ENCODE peak calls at places on chromosome 13, in five cellular contexts. M is heart left ventricle, T is Caco-2, F is thyroid gland, U is heart right ventricle. L is an unnamed sample. For H3K4me1 and H3K27me3, the result is how much of the 10 kb centered on the place peaks cover.

GRCh38 chr13:49441846-49442245 is 2.0 kb downstream of the CAB39L start:
- DNase-seq in F (no peak), U (no peak), T (no peak), M (no peak), L (no peak)

GRCh38 chr13:46401432-46401831 is 14.4 kb upstream of the RUBCNL start:
- DNase-seq in M (no peak), F (no peak), T (no peak), U (no peak), L (no peak)

GRCh38 chr13:49098771-49099512 is 121.2 kb upstream of the MLNR start:
- DNase-seq in F (no peak), U (no peak), M (no peak), T (no peak), L (peak)

GRCh38 chr13:37105251-37105714 is at the start of gene CSNK1A1L:
- DNase-seq in M (no peak), F (no peak), T (no peak), U (no peak), L (no peak)

GRCh38 chr13:29875646-29876045 is 25.2 kb upstream of the UBL3 start:
- DNase-seq in F (no peak), M (no peak), U (no peak), T (no peak), L (no peak)

GRCh38 chr13:52010890-52011689 is at the start of gene ATP7B:
- DNase-seq in M (peak), T (peak), U (peak), F (peak), L (peak)

GRCh38 chr13:53240316-53240715 is 211.7 kb downstream of the OLFM4 start:
- DNase-seq in M (no peak), F (no peak), T (no peak), U (no peak), L (no peak)

GRCh38 chr13:20054586-20054985 is 96.1 kb downstream of the ZMYM2 start:
- DNase-seq in U (no peak), F (no peak), M (no peak), T (no peak), L (no peak)

GRCh38 chr13:20686863-20687579 is 16.5 kb upstream of the IL17D start:
- DNase-seq in U (no peak), T (no peak), M (no peak), F (no peak), L (no peak)

GRCh38 chr13:62432906-62433305 is 1017.3 kb upstream of the PCDH20 start:
- DNase-seq in T (no peak), M (no peak), F (no peak), U (no peak), L (no peak)

GRCh38 chr13:79631260-79631659 is 150.3 kb downstream of the NDFIP2 start:
- DNase-seq in T (no peak), M (peak), F (peak), U (peak), L (peak)

GRCh38 chr13:51453959-51454703 is 1.3 kb upstream of the INTS6 start:
- DNase-seq in T (no peak), U (peak), F (peak), M (peak), L (peak)

GRCh38 chr13:95341441-95341840 is 40.2 kb upstream of the ABCC4 start:
- DNase-seq in U (no peak), F (no peak), T (no peak), M (no peak), L (no peak)

GRCh38 chr13:79393564-79394249 is 12.3 kb downstream of the RBM26 start:
- DNase-seq in F (no peak), U (no peak), T (peak), M (no peak), L (peak)

GRCh38 chr13:28429685-28430290 is 65.1 kb downstream of the FLT1 start:
- DNase-seq in M (no peak), U (no peak), F (no peak), T (no peak), L (no peak)

GRCh38 chr13:98676239-98676638 is 76.2 kb downstream of the SLC15A1 start:
- DNase-seq in F (no peak), U (no peak), M (no peak), T (no peak), L (no peak)

GRCh38 chr13:35856721-35857346 is 274.3 kb downstream of the DCLK1 start:
- DNase-seq in T (no peak), U (no peak), F (no peak), M (no peak), L (no peak)

GRCh38 chr13:61700663-61701062 is 285.0 kb upstream of the PCDH20 start:
- DNase-seq in U (no peak), T (no peak), M (no peak), F (no peak), L (no peak)

GRCh38 chr13:46578590-46578975 is 25.6 kb downstream of the LRCH1 start:
- DNase-seq in U (no peak), F (no peak), T (no peak), M (no peak), L (no peak)

GRCh38 chr13:32330438-32330837 is 15.1 kb downstream of the BRCA2 start:
- DNase-seq in F (no peak), M (no peak), U (no peak), T (no peak), L (no peak)

GRCh38 chr13:65926750-65927171 is 1303.4 kb downstream of the PCDH9 start:
- DNase-seq in T (peak), M (peak), F (peak), U (peak), L (no peak)

GRCh38 chr13:49836516-49836915 is 44.0 kb upstream of the KPNA3 start:
- DNase-seq in F (no peak), M (no peak), U (no peak), T (peak), L (no peak)

GRCh38 chr13:51291341-51291740 is 48.1 kb upstream of the SERPINE3 start:
- DNase-seq in M (peak), F (no peak), T (no peak), U (no peak), L (no peak)

GRCh38 chr13:100397627-100398026 is 191.0 kb downstream of the GGACT start:
- DNase-seq in T (no peak), F (no peak), M (no peak), U (no peak), L (no peak)

GRCh38 chr13:100398360-100398759 is 190.2 kb downstream of the GGACT start:
- DNase-seq in U (no peak), T (no peak), F (no peak), M (no peak), L (no peak)

GRCh38 chr13:100394005-100394695 is 194.4 kb downstream of the GGACT start:
- DNase-seq in F (no peak), U (peak), M (no peak), T (no peak), L (no peak)

GRCh38 chr13:100395698-100396373 is 192.8 kb downstream of the GGACT start:
- DNase-seq in M (no peak), U (no peak), F (no peak), T (no peak), L (no peak)

GRCh38 chr13:100396771-100397170 is 191.8 kb downstream of the GGACT start:
- DNase-seq in U (no peak), T (no peak), M (no peak), F (no peak), L (no peak)
- H3K4me1 ChIP-seq in U (under half), T (under half), M (under half), F (under half), L (under half)

GRCh38 chr13:99977912-99978780 is 3.4 kb upstream of the ZIC2 start:
- DNase-seq in F (no peak), M (no peak), U (no peak), T (no peak), L (no peak)

GRCh38 chr13:99976502-99977115 is 5.0 kb upstream of the ZIC2 start:
- DNase-seq in F (no peak), M (no peak), U (no peak), T (no peak), L (no peak)

GRCh38 chr13:99975626-99976025 is 4.1 kb upstream of the ZIC5 start:
- DNase-seq in F (no peak), M (no peak), U (no peak), T (no peak), L (no peak)

GRCh38 chr13:99978781-99979452 is 2.7 kb upstream of the ZIC2 start:
- DNase-seq in M (no peak), T (no peak), U (no peak), F (no peak), L (no peak)

DNA sequence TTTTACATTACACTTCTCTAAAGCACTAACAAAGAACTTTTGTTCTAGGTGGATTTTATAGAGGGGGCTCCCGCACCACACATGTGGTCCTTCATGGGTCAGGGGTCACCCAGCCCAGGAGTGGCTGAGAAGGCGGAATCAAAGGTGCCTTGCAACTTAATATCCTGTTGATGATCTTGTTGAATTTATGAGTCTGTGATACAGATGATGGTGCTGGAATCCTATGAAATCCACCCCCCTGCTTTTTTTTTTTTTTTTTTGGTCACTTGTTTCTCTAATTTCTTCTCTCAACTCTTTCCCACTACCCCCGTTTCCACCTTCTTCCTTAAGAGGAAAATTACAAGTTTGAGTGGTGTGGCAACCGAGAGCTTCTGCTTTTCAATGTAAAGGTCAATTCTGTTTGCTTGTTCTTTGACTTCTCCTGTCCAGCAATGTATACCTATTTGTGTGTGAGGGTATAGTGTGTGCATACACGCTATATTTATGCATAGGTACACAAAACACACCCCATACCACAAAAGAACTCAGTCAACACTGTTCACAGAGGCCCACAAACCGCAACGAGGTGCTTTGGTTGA is 4.2 kb upstream of the ZIC2 start:
- DNase-seq in F (no peak), T (no peak), M (no peak), U (no peak), L (no peak)
- H3K4me3 ChIP-seq in F (no peak), T (no peak), M (no peak), U (no peak), L (no peak)

GRCh38 chr13:111413407-111414187 is 93.2 kb downstream of the TEX29 start:
- DNase-seq in T (no peak), U (no peak), M (no peak), F (no peak), L (no peak)
- H3K27me3 ChIP-seq in T (under half), U (half or more), M (under half), F (under half), L (under half)

GRCh38 chr13:39401091-39401647 is 201.8 kb downstream of the LHFPL6 start:
- DNase-seq in U (no peak), M (no peak), F (no peak), T (no peak), L (no peak)
- H3K4me1 ChIP-seq in U (under half), M (under half), F (under half), T (under half), L (under half)

DNA sequence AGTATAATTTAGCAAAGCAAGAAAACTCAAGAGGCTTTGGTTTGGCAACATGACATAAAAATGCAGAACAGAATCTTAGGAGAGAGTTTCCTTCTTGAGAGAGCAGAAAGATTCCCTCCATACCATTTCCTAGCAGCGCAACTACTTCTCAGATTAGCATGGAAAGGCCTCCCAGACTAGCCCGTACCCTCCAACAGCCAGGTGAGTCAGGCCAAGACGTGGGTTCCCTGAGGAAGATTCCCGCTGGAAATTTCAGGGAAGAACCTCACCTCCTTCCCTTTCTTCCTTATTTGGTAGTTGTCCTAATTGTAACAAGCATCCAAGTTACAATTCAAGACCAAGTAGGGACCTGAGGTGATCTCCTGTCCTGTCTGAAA is 12.3 kb downstream of the COL4A2 start:
- DNase-seq in F (no peak), M (no peak), T (no peak), U (no peak), L (no peak)
- H3K4me3 ChIP-seq in F (no peak), M (no peak), T (no peak), U (peak), L (no peak)

GRCh38 chr13:112997188-112998135 is 28.4 kb downstream of the MCF2L start:
- DNase-seq in F (no peak), T (no peak), U (no peak), M (no peak), L (peak)
- H3K27me3 ChIP-seq in F (under half), T (under half), U (under half), M (under half), L (under half)

GRCh38 chr13:34148359-34148758 is 330.4 kb downstream of the RFC3 start:
- DNase-seq in T (no peak), M (no peak), F (no peak), U (no peak), L (no peak)
- H3K4me1 ChIP-seq in T (under half), M (under half), F (under half), U (under half), L (under half)

GRCh38 chr13:40653558-40654318 is 12.7 kb downstream of the FOXO1 start:
- DNase-seq in T (no peak), U (no peak), M (no peak), F (no peak), L (no peak)

GRCh38 chr13:40652588-40652940 is 13.9 kb downstream of the FOXO1 start:
- DNase-seq in U (no peak), T (no peak), M (no peak), F (no peak), L (no peak)

GRCh38 chr13:40648841-40649240 is 17.6 kb downstream of the FOXO1 start:
- DNase-seq in F (no peak), T (no peak), M (no peak), U (no peak), L (no peak)

GRCh38 chr13:40648040-40648439 is 18.4 kb downstream of the FOXO1 start:
- DNase-seq in M (no peak), F (no peak), T (no peak), U (no peak), L (peak)

DNA sequence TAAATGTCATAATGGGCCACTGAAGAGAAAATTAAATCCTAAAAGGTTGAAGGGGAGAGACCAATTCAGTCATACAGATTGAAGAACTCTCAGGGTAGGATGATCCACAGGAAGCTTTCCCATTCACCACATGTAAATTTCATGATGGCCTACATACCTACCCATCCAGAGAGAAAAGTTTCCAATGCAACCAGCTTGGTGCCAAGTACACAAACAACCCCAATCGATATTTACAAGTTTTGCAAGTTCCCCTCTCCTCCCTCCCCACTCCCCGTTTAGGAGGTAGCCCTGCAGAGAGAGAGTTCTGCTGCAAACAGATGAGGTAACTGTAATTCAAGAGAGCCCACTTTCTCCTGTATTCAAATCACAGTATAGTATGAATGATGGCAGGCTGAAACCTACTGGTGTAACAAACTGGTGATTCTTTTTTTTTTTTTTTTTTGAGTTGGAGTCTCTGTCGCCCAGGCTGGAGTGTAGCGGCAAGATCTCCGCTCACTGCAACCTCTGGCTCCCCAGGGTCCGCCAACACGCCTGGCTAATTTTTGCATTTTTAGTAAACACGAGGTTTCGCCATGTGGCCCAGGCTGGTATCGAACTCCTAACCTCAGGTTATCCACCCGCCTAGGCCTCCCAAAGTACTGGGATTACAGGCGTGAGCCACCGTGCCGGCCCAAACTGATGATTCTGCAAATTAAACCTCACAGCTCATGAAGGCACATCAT is 14.4 kb downstream of the FOXO1 start:
- DNase-seq in T (no peak), F (no peak), M (no peak), U (no peak), L (no peak)
- H3K4me3 ChIP-seq in T (no peak), F (no peak), M (no peak), U (no peak), L (no peak)

GRCh38 chr13:99895428-99895998 is 76.1 kb downstream of the ZIC5 start:
- DNase-seq in T (no peak), M (no peak), F (no peak), U (no peak), L (no peak)
- H3K27me3 ChIP-seq in T (under half), M (half or more), F (under half), U (half or more), L (under half)

L was measured in small intestine.